ENCODE peak calls at places on chromosomes 1 and 21, in four cellular contexts. J, D, M and B are unnamed samples.

GRCh38 chr1:1398677-1399186 is 403 bp downstream of the CCNL2 start:
- DNase-seq in J (no peak), D (no peak), M (no peak), B (no peak)

GRCh38 chr1:171917361-171917760 is 76.1 kb downstream of the DNM3 start:
- DNase-seq in J (no peak), D (no peak), M (no peak), B (no peak)

GRCh38 chr1:215543191-215543606 is 23.9 kb upstream of the KCTD3 start:
- DNase-seq in J (no peak), D (peak), M (peak), B (no peak)

GRCh38 chr21:43287974-43288755 is 119.4 kb downstream of the CRYAA start:
- DNase-seq in J (no peak), D (no peak), M (no peak), B (peak)

GRCh38 chr1:237736372-237737029 is 154.2 kb downstream of the ZP4 start:
- DNase-seq in J (no peak), D (no peak), M (peak), B (no peak)

GRCh38 chr1:11028018-11028417 is 15.6 kb downstream of the TARDBP start:
- DNase-seq in J (no peak), D (no peak), M (no peak), B (no peak)

GRCh38 chr1:117695796-117696505 is 90.1 kb downstream of the TENT5C start:
- DNase-seq in J (no peak), D (peak), M (peak), B (no peak)

GRCh38 chr1:80656011-80656627 is 1144.6 kb upstream of the ADGRL2 start:
- DNase-seq in J (no peak), D (peak), M (peak), B (peak)

DNA sequence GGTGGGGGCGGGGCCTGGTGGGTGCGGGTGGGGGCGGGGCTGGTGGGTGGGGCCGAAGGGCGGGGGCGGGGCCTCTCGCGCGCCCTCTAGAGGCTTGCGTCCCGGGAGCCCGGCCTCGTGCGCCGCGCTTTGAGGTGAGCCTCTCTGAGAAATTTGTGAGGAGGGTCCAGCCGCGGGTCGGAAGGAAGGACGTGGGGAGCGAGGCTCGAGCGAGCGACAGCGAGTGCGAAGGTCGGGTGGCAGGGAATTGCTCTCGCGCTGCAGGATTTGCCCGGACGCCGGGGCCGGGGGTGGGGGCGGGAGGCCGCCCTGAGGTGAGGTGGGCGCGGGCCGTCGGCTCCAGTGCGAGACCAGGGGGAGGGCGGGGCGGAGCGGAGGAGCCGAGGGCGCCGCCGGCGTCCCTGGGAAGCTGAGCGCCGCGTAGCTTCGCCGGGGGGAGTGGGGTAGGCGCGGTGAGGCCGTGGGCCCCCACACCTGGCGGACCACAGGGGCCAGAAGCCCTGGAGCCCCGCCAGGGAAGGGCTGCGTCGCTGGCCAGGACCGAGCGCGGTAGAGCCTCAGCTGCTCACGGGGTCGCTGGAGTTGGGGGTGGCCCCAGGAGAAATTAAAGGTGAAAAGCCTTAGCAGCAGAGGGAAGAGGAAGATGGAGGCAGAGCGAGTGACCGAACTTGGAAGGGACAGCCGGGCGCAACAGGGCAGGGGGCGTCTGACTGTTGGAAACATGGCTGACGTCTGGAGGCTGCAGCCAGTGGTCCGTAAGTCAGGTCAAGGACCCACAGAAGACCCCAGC is 754 bp upstream of the LSS start:
- DNase-seq in J (no peak), D (no peak), M (no peak), B (peak)
- TF ChIP-seq CTCF in J (peak), D (peak), M (peak), B (peak)

DNA sequence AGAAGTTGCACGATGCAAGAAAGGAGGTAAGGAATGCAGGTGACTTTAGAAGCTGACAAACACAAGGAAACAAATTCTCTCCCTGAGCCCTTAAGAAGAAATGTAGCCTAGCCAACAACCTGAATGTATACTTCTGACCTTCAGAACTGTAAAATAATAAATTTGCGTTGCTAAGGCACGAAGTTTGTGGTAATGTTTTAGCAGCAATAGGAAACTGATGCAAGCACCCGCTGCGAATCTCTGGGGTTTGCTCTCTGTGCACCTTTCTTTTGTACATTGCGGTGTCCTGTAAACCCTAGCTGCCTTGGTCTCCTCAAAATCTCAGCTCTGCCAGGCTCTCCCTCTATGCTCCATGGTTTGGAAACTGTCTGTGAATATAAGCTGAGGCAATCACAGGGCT is 15.1 kb downstream of the CD53 start:
- DNase-seq in J (no peak), D (no peak), M (no peak), B (no peak)
- H3K4me3 ChIP-seq in J (no peak), D (no peak), M (no peak), B (no peak)

DNA sequence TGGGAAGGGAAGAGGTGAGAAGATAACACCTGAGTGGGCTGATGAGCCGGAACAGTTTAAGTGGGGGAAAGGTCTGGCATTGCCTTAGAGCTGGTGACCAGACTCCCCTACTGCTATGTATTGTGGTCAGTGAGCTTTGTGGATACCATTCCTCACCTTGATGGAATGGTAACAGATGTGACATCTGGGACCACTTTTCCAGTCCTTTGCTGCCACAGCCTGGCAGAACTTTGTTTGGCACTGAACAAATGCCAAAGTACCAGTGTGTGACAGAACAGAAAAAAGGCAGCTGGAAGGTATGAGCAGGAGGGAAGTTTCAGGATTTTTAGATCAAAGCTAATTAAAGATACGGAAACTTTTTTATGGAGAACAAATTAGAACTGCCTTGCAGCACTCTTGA is 6.2 kb downstream of the MED8 start:
- DNase-seq in J (no peak), D (no peak), M (no peak), B (no peak)
- TF ChIP-seq CTCF in J (no peak), D (no peak), M (peak), B (no peak)

GRCh38 chr1:151680391-151680790 is 36.2 kb downstream of the CELF3 start:
- DNase-seq in J (no peak), D (peak), M (peak), B (no peak)
- H3K4me3 ChIP-seq in J (no peak), D (no peak), M (no peak), B (no peak)